ENCODE peak calls at places on chromosomes 5 and 9, in six cellular contexts. I is heart left ventricle, P is adrenal gland, A is stomach, M is H1, L is A549. U is an unnamed sample.

GRCh38 chr9:113350937-113351336 is 1.6 kb downstream of the BSPRY start:
- DNase-seq in I (no peak), P (no peak), A (no peak), M (no peak), L (no peak), U (no peak)

GRCh38 chr9:78725565-78725964 is 428.6 kb downstream of the PSAT1 start:
- DNase-seq in I (no peak), P (no peak), A (no peak), M (no peak), L (no peak), U (no peak)

GRCh38 chr9:17116400-17116837 is 18.4 kb upstream of the CNTLN start:
- DNase-seq in I (no peak), P (no peak), A (no peak), M (no peak), L (peak), U (no peak)

GRCh38 chr5:71924325-71924724 is 182.9 kb upstream of the MAP1B start:
- DNase-seq in I (no peak), P (no peak), A (no peak), M (no peak), L (no peak), U (no peak)

GRCh38 chr5:8908055-8908683 is 637.7 kb downstream of the SEMA5A start:
- DNase-seq in I (no peak), P (peak), A (no peak), M (peak), L (peak), U (no peak)

GRCh38 chr9:2570615-2571479 is 50.7 kb upstream of the VLDLR start:
- DNase-seq in I (peak), P (peak), A (peak), M (no peak), L (peak), U (peak)

GRCh38 chr5:119031047-119031886 is 39.6 kb upstream of the DMXL1 start:
- DNase-seq in I (no peak), P (no peak), A (no peak), M (no peak), L (no peak), U (no peak)

GRCh38 chr5:167730121-167730520 is 561.3 kb upstream of the WWC1 start:
- DNase-seq in I (no peak), P (no peak), A (no peak), M (no peak), L (peak), U (no peak)

GRCh38 chr9:114558027-114558675 is 29.4 kb upstream of the ATP6V1G1 start:
- DNase-seq in I (no peak), P (no peak), A (no peak), M (no peak), L (no peak), U (no peak)

GRCh38 chr5:33824516-33825195 is 67.1 kb downstream of the ADAMTS12 start:
- DNase-seq in I (no peak), P (peak), A (no peak), M (no peak), L (no peak), U (no peak)

GRCh38 chr9:2824564-2824963 is 19.3 kb downstream of the PUM3 start:
- DNase-seq in I (no peak), P (peak), A (no peak), M (no peak), L (no peak), U (no peak)

GRCh38 chr9:28648723-28649122 is 1075.4 kb upstream of the C9orf72 start:
- DNase-seq in I (no peak), P (no peak), A (no peak), M (no peak), L (no peak), U (no peak)

GRCh38 chr5:147290261-147290660 is 55.4 kb downstream of the STK32A start:
- DNase-seq in I (peak), P (peak), A (no peak), M (no peak), L (no peak), U (no peak)

GRCh38 chr9:118170032-118170955 is 466.1 kb downstream of the TLR4 start:
- DNase-seq in I (peak), P (peak), A (no peak), M (peak), L (peak), U (peak)

GRCh38 chr5:749101-749670 is 35.3 kb downstream of the ZDHHC11B start:
- DNase-seq in I (no peak), P (no peak), A (no peak), M (no peak), L (no peak), U (no peak)

GRCh38 chr9:97848582-97849237 is 4.3 kb upstream of the FOXE1 start:
- DNase-seq in I (no peak), P (no peak), A (no peak), M (no peak), L (no peak), U (no peak)

GRCh38 chr9:114889802-114890224 is 40.6 kb downstream of the TNFSF8 start:
- DNase-seq in I (no peak), P (no peak), A (peak), M (no peak), L (no peak), U (no peak)

GRCh38 chr9:121376214-121376830 is 6.3 kb upstream of the STOM start:
- DNase-seq in I (no peak), P (no peak), A (no peak), M (no peak), L (no peak), U (no peak)

GRCh38 chr9:15018238-15018637 is 108.0 kb upstream of the FREM1 start:
- DNase-seq in I (no peak), P (no peak), A (no peak), M (no peak), L (no peak), U (no peak)

GRCh38 chr9:92406506-92406905 is 2.1 kb upstream of the OGN start:
- DNase-seq in I (peak), P (peak), A (no peak), M (no peak), L (no peak), U (no peak)

GRCh38 chr5:143386725-143387124 is 16.8 kb downstream of the NR3C1 start:
- DNase-seq in I (no peak), P (no peak), A (no peak), M (no peak), L (no peak), U (no peak)

GRCh38 chr9:89318123-89319014 is at the start of gene SECISBP2:
- DNase-seq in I (peak), P (peak), A (peak), M (peak), L (peak), U (peak)

GRCh38 chr9:106069241-106069640 is 374.9 kb downstream of the TMEM38B start:
- DNase-seq in I (no peak), P (no peak), A (no peak), M (no peak), L (no peak), U (no peak)

GRCh38 chr5:130549884-130550552 is 615.0 kb downstream of the HINT1 start:
- DNase-seq in I (no peak), P (peak), A (no peak), M (no peak), L (no peak), U (no peak)

GRCh38 chr5:123722451-123722850 is 210.5 kb downstream of the CSNK1G3 start:
- DNase-seq in I (no peak), P (no peak), A (no peak), M (no peak), L (no peak), U (no peak)

GRCh38 chr9:130426467-130426773 is 18.3 kb upstream of the ASS1 start:
- DNase-seq in I (no peak), P (no peak), A (no peak), M (no peak), L (no peak), U (no peak)
- TF ChIP-seq CTCF in I (no peak), P (no peak), A (no peak), M (no peak), L (no peak), U (no peak)

GRCh38 chr9:70412678-70413426 is 1.6 kb downstream of the KLF9 start:
- DNase-seq in I (peak), P (peak), A (peak), M (no peak), L (peak), U (peak)
- TF ChIP-seq POLR2A in I (no peak), P (peak), A (no peak), M (no peak), L (no peak), U (peak)

GRCh38 chr9:77180056-77180455 is 2.7 kb downstream of the VPS13A start:
- DNase-seq in I (no peak), P (no peak), A (no peak), M (no peak), L (no peak), U (no peak)
- H3K27ac ChIP-seq in I (no peak), P (no peak), A (no peak), M (no peak), L (no peak), U (no peak)

GRCh38 chr5:74641778-74642542 is 1.4 kb upstream of the ENC1 start:
- DNase-seq in I (peak), P (peak), A (peak), M (no peak), L (no peak), U (peak)

GRCh38 chr5:74640450-74641013 is at the start of gene ENC1:
- DNase-seq in I (peak), P (peak), A (peak), M (peak), L (peak), U (peak)

GRCh38 chr5:74638776-74639537 is 1.6 kb downstream of the ENC1 start:
- DNase-seq in I (no peak), P (no peak), A (no peak), M (no peak), L (no peak), U (no peak)

GRCh38 chr5:74641014-74641777 is 668 bp upstream of the ENC1 start:
- DNase-seq in I (peak), P (peak), A (peak), M (no peak), L (peak), U (peak)

GRCh38 chr5:74639538-74640449 is 734 bp downstream of the ENC1 start:
- DNase-seq in I (peak), P (peak), A (peak), M (no peak), L (no peak), U (peak)
- TF ChIP-seq CTCF in I (no peak), P (peak), A (no peak), M (peak), L (no peak), U (no peak)

GRCh38 chr5:160399402-160400353 is at the start of gene FAM200C:
- DNase-seq in I (peak), P (peak), A (peak), M (peak), L (peak), U (peak)
- TF ChIP-seq POLR2A in I (peak), P (peak), A (peak), M (peak), L (peak), U (peak)

GRCh38 chr9:128406848-128407391 is 13.7 kb upstream of the CERCAM start:
- DNase-seq in I (no peak), P (no peak), A (no peak), M (no peak), L (no peak), U (no peak)

GRCh38 chr9:128411373-128412119 is 9.1 kb upstream of the CERCAM start:
- DNase-seq in I (no peak), P (no peak), A (no peak), M (no peak), L (no peak), U (no peak)

GRCh38 chr9:128409998-128410397 is 10.7 kb upstream of the CERCAM start:
- DNase-seq in I (no peak), P (no peak), A (no peak), M (no peak), L (no peak), U (no peak)

GRCh38 chr9:128409450-128409849 is 11.2 kb upstream of the CERCAM start:
- DNase-seq in I (no peak), P (no peak), A (no peak), M (no peak), L (no peak), U (no peak)

DNA sequence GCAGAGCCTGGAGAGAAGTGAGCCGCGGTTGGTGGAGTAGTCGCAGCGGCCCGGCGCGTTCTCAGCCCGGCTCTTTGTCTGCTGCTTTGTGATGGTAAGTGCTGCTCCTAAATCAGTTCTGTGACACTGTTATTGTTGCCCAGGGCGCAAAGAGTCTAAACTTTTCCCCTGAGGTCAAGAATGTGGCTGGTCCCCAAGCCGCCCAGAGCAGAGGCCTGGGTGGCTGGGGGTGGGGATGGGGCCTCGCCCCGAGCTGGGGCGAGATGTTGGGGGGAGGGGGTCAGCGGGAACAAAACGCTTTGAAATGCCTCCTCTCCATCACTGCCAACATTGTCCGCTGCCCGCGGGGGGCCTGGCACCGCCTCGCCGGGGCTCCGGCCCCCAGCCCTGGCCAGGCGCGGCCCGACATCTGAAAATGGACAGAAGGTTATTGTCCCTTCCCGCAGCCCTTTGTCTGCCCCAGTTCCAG is 11.7 kb upstream of the CERCAM start:
- DNase-seq in I (no peak), P (no peak), A (no peak), M (no peak), L (no peak), U (no peak)
- H3K27ac ChIP-seq in I (no peak), P (no peak), A (no peak), M (no peak), L (no peak), U (no peak)

GRCh38 chr5:59041355-59041754 is 458.5 kb downstream of the RAB3C start:
- DNase-seq in I (no peak), P (no peak), A (no peak), M (no peak), L (no peak), U (no peak)
- TF ChIP-seq CTCF in I (no peak), P (no peak), A (no peak), M (no peak), L (no peak), U (no peak)

GRCh38 chr5:172778223-172778814 is 7.3 kb upstream of the DUSP1 start:
- DNase-seq in I (no peak), P (peak), A (peak), M (no peak), L (no peak), U (peak)

GRCh38 chr5:172786736-172787462 is 15.9 kb upstream of the DUSP1 start:
- DNase-seq in I (no peak), P (no peak), A (no peak), M (no peak), L (no peak), U (no peak)

GRCh38 chr5:172785429-172786088 is 14.6 kb upstream of the DUSP1 start:
- DNase-seq in I (no peak), P (no peak), A (no peak), M (no peak), L (no peak), U (no peak)

GRCh38 chr5:172779968-172780350 is 9.0 kb upstream of the DUSP1 start:
- DNase-seq in I (no peak), P (no peak), A (no peak), M (no peak), L (no peak), U (no peak)

DNA sequence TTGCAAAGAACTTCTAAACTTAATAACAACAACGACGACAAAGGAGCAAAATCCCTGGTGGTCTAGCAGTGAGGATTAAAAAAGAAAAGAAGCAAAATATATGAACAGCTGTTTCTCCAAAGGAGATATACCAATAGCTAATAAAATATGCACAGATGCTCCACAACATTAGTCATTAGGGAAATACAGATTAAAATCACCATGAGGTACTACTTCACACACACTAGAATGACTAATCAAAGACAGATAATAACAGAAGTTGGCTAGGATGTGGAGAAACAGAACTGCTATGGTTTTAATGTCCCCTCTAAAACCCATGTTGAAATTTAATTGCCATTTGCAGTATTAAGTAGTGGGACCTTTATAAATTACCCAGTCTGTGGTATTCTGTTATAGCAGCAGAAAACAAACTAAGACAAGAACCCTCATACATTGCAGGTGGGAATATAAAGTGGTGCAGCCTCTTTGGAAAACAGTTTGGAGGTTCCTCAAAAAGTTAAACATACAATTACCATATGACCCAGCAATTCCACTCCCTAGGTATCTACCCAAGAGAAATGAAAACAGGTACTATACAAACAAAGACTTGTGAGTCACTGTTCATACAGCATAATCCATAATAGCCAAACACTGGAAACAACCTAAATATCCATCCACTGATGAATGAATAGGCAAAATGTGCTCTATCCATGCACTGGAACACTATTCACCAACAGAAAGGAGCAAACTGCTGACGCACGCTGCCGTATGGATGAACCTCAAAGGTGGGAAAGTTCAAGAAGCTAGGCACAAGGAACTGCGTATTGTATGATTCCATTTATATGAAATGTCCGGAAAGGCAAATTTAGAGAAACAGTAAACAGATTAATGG is 11.4 kb upstream of the DUSP1 start:
- DNase-seq in I (no peak), P (no peak), A (no peak), M (no peak), L (no peak), U (no peak)
- TF ChIP-seq POLR2A in I (no peak), P (no peak), A (no peak), M (no peak), L (no peak), U (no peak)